ENCODE peak calls at places on chromosomes 5 and 9, in five cellular contexts. G is transverse colon, D is kidney epithelial cell, P is cardiac muscle cell, V is uterus. W is an unnamed sample.

GRCh38 chr5:168324864-168325615 is 33.6 kb downstream of the WWC1 start:
- DNase-seq in G (no peak), P (no peak), D (peak; percentile 69), V (no peak), W (no peak)

GRCh38 chr9:136972335-136972734 is 5.0 kb upstream of the PTGDS start:
- DNase-seq in G (no peak), P (no peak), D (no peak), V (no peak), W (no peak)

GRCh38 chr9:74960548-74960947 is 7.8 kb upstream of the C9orf40 start:
- DNase-seq in D (peak; percentile 56), P (peak; percentile 56), G (no peak), V (no peak), W (no peak)

GRCh38 chr5:151966046-151966445 is 41.4 kb upstream of the GLRA1 start:
- DNase-seq in P (no peak), V (no peak), D (no peak), G (no peak), W (no peak)

GRCh38 chr9:22008662-22009562 is at the start of gene CDKN2B:
- DNase-seq in P (peak; percentile 98), G (peak; percentile 97), D (peak; percentile 70), V (peak; percentile 90), W (peak; percentile 86)

GRCh38 chr9:5560439-5560838 is 50.1 kb downstream of the PDCD1LG2 start:
- DNase-seq in D (no peak), P (no peak), V (no peak), G (no peak), W (no peak)

GRCh38 chr5:173198049-173198448 is 37.0 kb downstream of the NKX2-5 start:
- DNase-seq in P (no peak), V (no peak), D (no peak), G (no peak), W (no peak)

GRCh38 chr9:76127637-76128036 is 237.2 kb downstream of the PCSK5 start:
- DNase-seq in P (no peak), G (no peak), V (no peak), D (no peak), W (no peak)

GRCh38 chr9:135865531-135865930 is 41.8 kb downstream of the CAMSAP1 start:
- DNase-seq in P (no peak), G (no peak), V (no peak), D (no peak), W (no peak)

GRCh38 chr9:26131891-26132290 is 453.6 kb upstream of the TUSC1 start:
- DNase-seq in D (no peak), P (peak; percentile 43), V (no peak), G (no peak), W (no peak)

GRCh38 chr5:151572657-151573368 is 18.3 kb downstream of the FAT2 start:
- DNase-seq in P (no peak), V (no peak), D (no peak), G (no peak), W (no peak)

GRCh38 chr9:115694014-115694413 is 459.6 kb upstream of the PAPPA start:
- DNase-seq in P (peak; percentile 97), G (peak; percentile 8), D (peak; percentile 57), V (no peak), W (no peak)

GRCh38 chr9:73349476-73349875 is 197.8 kb downstream of the ANXA1 start:
- DNase-seq in G (no peak), V (no peak), D (no peak), P (no peak), W (no peak)

GRCh38 chr5:93273176-93273575 is 307.8 kb downstream of the NR2F1-AS1 start:
- DNase-seq in D (peak; percentile 67), V (no peak), P (peak; percentile 65), G (no peak), W (no peak)

GRCh38 chr9:113955076-113955752 is 79.1 kb downstream of the ZNF618 start:
- DNase-seq in D (no peak), G (no peak), P (peak; percentile 86), V (peak; percentile 37), W (no peak)

GRCh38 chr9:82598254-82599039 is 464.5 kb downstream of the RASEF start:
- DNase-seq in P (no peak), G (no peak), D (no peak), V (no peak), W (no peak)

GRCh38 chr9:34127035-34127948 is 794 bp upstream of the DCAF12 start:
- DNase-seq in V (no peak), P (no peak), G (no peak), D (no peak), W (no peak)

GRCh38 chr9:126723807-126724172 is 81.0 kb upstream of the ZBTB43 start:
- DNase-seq in V (no peak), P (peak; percentile 29), D (no peak), G (no peak), W (no peak)

GRCh38 chr9:133002147-133003070 is 23.9 kb downstream of the GFI1B start:
- DNase-seq in V (no peak), P (no peak), D (no peak), G (no peak), W (no peak)

GRCh38 chr9:116837038-116837998 is 150.2 kb downstream of the TRIM32 start:
- DNase-seq in D (peak; percentile 58), G (no peak), V (no peak), P (no peak), W (no peak)

GRCh38 chr5:128782446-128782845 is 182.8 kb upstream of the SLC27A6 start:
- DNase-seq in P (peak; percentile 92), G (peak; percentile 14), D (peak; percentile 32), V (peak; percentile 57), W (no peak)

GRCh38 chr5:80193421-80193820 is 62.4 kb downstream of the SERINC5 start:
- DNase-seq in G (no peak), V (no peak), P (no peak), D (no peak), W (no peak)

GRCh38 chr9:77391834-77392233 is 214.5 kb downstream of the VPS13A start:
- DNase-seq in D (no peak), V (no peak), P (no peak), G (no peak), W (no peak)

GRCh38 chr5:39201160-39201794 is 18.1 kb downstream of the FYB1 start:
- DNase-seq in V (no peak), D (no peak), P (no peak), G (no peak), W (no peak)

GRCh38 chr5:72510610-72511121 is 3.5 kb upstream of the ZNF366 start:
- DNase-seq in D (no peak), G (no peak), P (peak; percentile 59), V (peak; percentile 38), W (peak; percentile 30)

GRCh38 chr9:136886610-136887597 is 588 bp downstream of the TRAF2 start:
- DNase-seq in D (no peak), V (no peak), P (no peak), G (peak; percentile 44), W (peak; percentile 61)

GRCh38 chr5:173640166-173640804 is 23.8 kb upstream of the BOD1 start:
- DNase-seq in G (no peak), D (no peak), P (no peak), V (no peak), W (no peak)

GRCh38 chr5:1007221-1007680 is 1.4 kb upstream of the NKD2 start:
- DNase-seq in V (no peak), P (no peak), D (no peak), G (peak; percentile 4), W (no peak)

GRCh38 chr9:89961616-89962341 is 357.0 kb downstream of the GADD45G start:
- DNase-seq in G (no peak), D (no peak), P (peak; percentile 27), V (no peak), W (no peak)

GRCh38 chr5:3309538-3309937 is 286.1 kb upstream of the IRX1 start:
- DNase-seq in D (no peak), P (no peak), G (no peak), V (no peak), W (no peak)

GRCh38 chr5:76714771-76715483 is 999 bp upstream of the F2R start:
- DNase-seq in D (no peak), P (peak; percentile 42), G (peak; percentile 21), V (no peak), W (no peak)

GRCh38 chr5:178467261-178468195 is 122.7 kb downstream of the COL23A1 start:
- DNase-seq in V (no peak), P (peak; percentile 21), G (peak; percentile 46), D (no peak), W (no peak)

GRCh38 chr9:69089491-69089890 is 53.9 kb downstream of the FXN start:
- DNase-seq in V (no peak), D (no peak), P (no peak), G (no peak), W (no peak)

GRCh38 chr5:38677611-38678010 is 121.2 kb upstream of the LIFR start:
- DNase-seq in V (no peak), G (no peak), D (no peak), P (no peak), W (no peak)

DNA sequence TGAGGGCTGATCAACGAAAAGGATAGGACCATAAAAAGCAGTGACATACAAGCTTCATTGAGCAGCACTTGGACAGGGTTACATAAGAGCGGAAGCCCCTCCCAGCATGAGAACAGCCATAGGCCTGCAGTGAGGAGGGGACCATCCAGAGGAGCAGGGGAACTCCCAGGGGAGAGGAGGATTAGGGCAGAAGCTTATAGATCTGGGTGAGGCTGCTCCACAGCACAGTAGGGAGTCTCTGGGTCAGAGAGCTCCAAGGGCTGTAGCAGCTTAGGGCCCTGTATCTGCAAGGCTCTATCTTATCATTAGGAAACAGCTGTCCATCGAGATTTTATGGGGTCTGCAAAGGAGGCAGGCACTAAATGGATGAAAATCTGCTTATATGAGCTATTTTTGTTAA is 186.6 kb downstream of the DOCK8 start:
- DNase-seq in G (no peak), V (no peak), P (no peak), D (no peak), W (no peak)
- H3K36me3 ChIP-seq in G (no peaks in the 10 kb centered on the region), V (no peaks in the 10 kb centered on the region), P (no peaks in the 10 kb centered on the region), D (no peaks in the 10 kb centered on the region), W (peaks cover 26% of the 10 kb centered on the region)

DNA sequence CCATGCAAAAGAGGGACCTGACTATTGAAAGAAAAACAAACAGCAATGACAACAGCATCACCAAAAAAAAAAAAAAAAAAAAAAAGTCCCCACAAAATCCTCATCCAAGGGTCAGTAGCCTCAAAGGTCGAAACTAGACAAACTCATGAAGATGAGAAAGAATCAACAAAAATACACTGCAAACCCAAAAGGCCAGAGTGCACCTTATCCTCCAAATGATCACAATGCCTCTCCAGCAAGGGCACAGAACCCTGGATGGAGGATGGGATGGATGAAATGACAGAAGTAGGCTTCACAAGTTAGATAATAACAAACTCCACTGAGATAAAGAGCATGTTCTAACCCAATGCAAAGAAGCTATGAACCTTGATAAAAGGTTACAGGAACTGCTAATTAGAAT is 250.4 kb upstream of the GRAMD2B start:
- DNase-seq in G (no peak), V (no peak), D (no peak), P (no peak), W (no peak)
- TF ChIP-seq CTCF in G (no peak), V (no peak), D (no peak), P (no peak), W (no peak)

DNA sequence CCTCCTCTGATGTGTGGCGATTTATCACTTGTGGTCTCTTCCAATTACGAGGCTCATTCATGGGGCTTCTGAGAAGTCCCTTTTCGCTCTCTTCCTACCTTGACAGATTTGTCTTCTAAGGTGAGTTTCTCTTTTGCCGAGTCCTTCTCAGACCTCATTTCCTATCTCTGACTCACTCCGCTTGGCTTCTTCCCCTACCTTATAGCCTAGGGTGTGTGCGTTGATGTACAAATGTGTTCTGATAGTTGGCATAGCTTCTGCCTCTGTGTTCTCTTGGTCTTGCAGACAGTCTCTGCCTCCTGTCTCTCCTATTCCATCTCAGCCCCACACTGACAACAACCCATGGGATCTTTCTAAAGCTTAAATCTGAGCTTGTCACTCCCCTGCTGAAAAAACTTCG is 56.9 kb upstream of the SHB start:
- DNase-seq in P (no peak), G (no peak), D (no peak), V (no peak), W (no peak)
- H3K27me3 ChIP-seq in P (no peaks in the 10 kb centered on the region), G (no peaks in the 10 kb centered on the region), D (no peaks in the 10 kb centered on the region), V (no peaks in the 10 kb centered on the region), W (no peaks in the 10 kb centered on the region)

GRCh38 chr5:83142526-83142925 is 65.2 kb downstream of the XRCC4 start:
- DNase-seq in G (no peak), V (no peak), P (no peak), D (no peak), W (no peak)
- H3K36me3 ChIP-seq in G (no peaks in the 10 kb centered on the region), V (no peaks in the 10 kb centered on the region), P (no peaks in the 10 kb centered on the region), D (no peaks in the 10 kb centered on the region), W (no peaks in the 10 kb centered on the region)